ENCODE peak calls at places on chromosomes 13 and 19, in eight cellular contexts. F is naive thymus-derived CD8-positive, alpha-beta T cell; Y is cerebellum; S is HCEC 1CT; I is NCI-H510A; K is LHCN-M2; N is cardiac muscle cell; O is RWPE1. X is an unnamed sample.
A peak's percentile ranks its signal among the peaks of the same experiment; 100 is the strongest.

GRCh38 chr13:74825170-74825948 is 656.6 kb downstream of the TBC1D4 start:
- DNase-seq in Y (no peak), O (peak; percentile 29), N (peak; percentile 85), S (peak; percentile 88), I (no peak), F (no peak), K (peak; percentile 95), X (no peak)

GRCh38 chr13:42272115-42272756 is at the start of gene AKAP11:
- DNase-seq in K (peak; percentile 43), N (peak; percentile 65), S (peak; percentile 36), F (peak; percentile 29), Y (no peak), O (peak; percentile 44), I (no peak), X (peak; percentile 70)

GRCh38 chr19:10648360-10648759 is 5.8 kb upstream of the ILF3 start:
- DNase-seq in K (no peak), F (no peak), S (no peak), O (no peak), Y (no peak), I (no peak), N (no peak), X (no peak)

GRCh38 chr19:8240274-8241229 is 31.4 kb downstream of the CERS4 start:
- DNase-seq in Y (peak; percentile 65), S (peak; percentile 86), N (peak; percentile 98), I (no peak), K (peak; percentile 84), F (peak; percentile 35), O (peak; percentile 95), X (peak; percentile 93)

GRCh38 chr19:51607077-51607476 is 23.1 kb downstream of the SIGLEC5 start:
- DNase-seq in K (no peak), S (no peak), F (no peak), I (no peak), O (no peak), N (no peak), Y (no peak), X (peak; percentile 87)

GRCh38 chr19:54451997-54452396 is 3.0 kb downstream of the LENG8 start:
- DNase-seq in I (no peak), K (no peak), Y (no peak), S (no peak), N (no peak), F (no peak), O (no peak), X (no peak)

GRCh38 chr19:13055213-13056051 is 47.2 kb downstream of the LYL1 start:
- DNase-seq in N (peak; percentile 98), O (peak; percentile 69), Y (no peak), F (no peak), K (peak; percentile 64), S (peak; percentile 84), I (no peak), X (no peak)

GRCh38 chr19:51070334-51070886 is 5.5 kb upstream of the KLK13 start:
- DNase-seq in S (no peak), O (no peak), F (no peak), N (no peak), I (no peak), Y (no peak), K (no peak), X (no peak)

GRCh38 chr13:73835138-73835721 is 299.0 kb downstream of the KLF12 start:
- DNase-seq in I (no peak), K (peak; percentile 58), F (no peak), Y (peak; percentile 51), O (peak; percentile 37), N (peak; percentile 61), S (peak; percentile 32), X (no peak)

GRCh38 chr19:58033741-58034475 is at the start of gene ZSCAN1:
- DNase-seq in I (no peak), N (peak; percentile 91), K (no peak), F (peak; percentile 57), S (no peak), Y (peak; percentile 99), O (no peak), X (peak; percentile 69)

GRCh38 chr19:4343845-4344713 is 717 bp downstream of the MPND start:
- DNase-seq in F (no peak), N (no peak), Y (no peak), I (no peak), O (no peak), K (no peak), S (no peak), X (no peak)

GRCh38 chr19:11963566-11964355 is 1.1 kb upstream of the ZNF763 start:
- DNase-seq in O (peak; percentile 35), N (peak; percentile 85), I (no peak), F (peak; percentile 71), S (peak; percentile 20), K (peak; percentile 67), Y (peak; percentile 71), X (peak; percentile 78)

GRCh38 chr19:38862321-38863059 is 12.7 kb upstream of the HNRNPL start:
- DNase-seq in I (peak; percentile 82), N (peak; percentile 47), O (no peak), S (no peak), Y (no peak), F (no peak), K (peak; percentile 78), X (no peak)

GRCh38 chr19:5292453-5292842 is 48.2 kb downstream of the PTPRS start:
- DNase-seq in Y (no peak), F (peak; percentile 24), O (peak; percentile 39), N (no peak), S (no peak), I (no peak), K (no peak), X (no peak)

GRCh38 chr19:56333506-56333905 is 18.9 kb upstream of the ZSCAN5A start:
- DNase-seq in N (peak; percentile 78), I (no peak), F (peak; percentile 28), O (peak; percentile 38), S (peak; percentile 42), K (peak; percentile 45), Y (no peak), X (no peak)

GRCh38 chr13:40983725-40984669 is 35.1 kb downstream of the ELF1 start:
- DNase-seq in I (no peak), S (no peak), N (no peak), K (no peak), F (no peak), O (no peak), Y (no peak), X (no peak)

GRCh38 chr19:43575955-43576451 is 402 bp downstream of the PINLYP start:
- DNase-seq in F (no peak), K (no peak), S (no peak), Y (no peak), I (no peak), N (no peak), O (no peak), X (no peak)

GRCh38 chr19:45470147-45471081 is 2.6 kb downstream of the FOSB start:
- DNase-seq in K (no peak), Y (no peak), N (peak; percentile 61), F (peak; percentile 36), I (no peak), S (peak; percentile 7), O (peak; percentile 48), X (no peak)

GRCh38 chr13:68944272-68944671 is 1163.4 kb upstream of the ATXN8OS start:
- DNase-seq in O (no peak), N (no peak), F (no peak), I (no peak), Y (no peak), K (no peak), S (no peak), X (no peak)

GRCh38 chr19:51799311-51799997 is 4.5 kb downstream of the FPR3 start:
- DNase-seq in N (peak; percentile 100), Y (peak; percentile 4), S (peak; percentile 80), I (no peak), F (no peak), K (peak; percentile 98), O (peak; percentile 85), X (peak; percentile 35)

GRCh38 chr19:12779162-12779993 is 4.0 kb upstream of the HOOK2 start:
- DNase-seq in Y (peak; percentile 30), F (no peak), K (peak; percentile 79), I (no peak), O (no peak), S (peak; percentile 71), N (peak; percentile 96), X (no peak)

GRCh38 chr19:35986664-35987570 is 8.1 kb upstream of the SDHAF1 start:
- DNase-seq in Y (peak; percentile 76), K (peak; percentile 13), O (no peak), S (no peak), N (no peak), F (no peak), I (peak; percentile 56), X (no peak)

GRCh38 chr13:23741879-23742510 is 147.2 kb downstream of the MIPEP start:
- DNase-seq in K (peak; percentile 19), Y (no peak), F (no peak), N (no peak), S (no peak), O (peak; percentile 13), I (no peak), X (no peak)

GRCh38 chr19:38892841-38893240 is 6.6 kb downstream of the SIRT2 start:
- DNase-seq in K (no peak), N (no peak), F (no peak), O (no peak), I (no peak), S (no peak), Y (no peak), X (no peak)

GRCh38 chr19:1907563-1908363 is 2.6 kb downstream of the ADAT3 start:
- DNase-seq in N (no peak), Y (no peak), I (no peak), S (no peak), K (no peak), F (no peak), O (peak; percentile 50), X (peak; percentile 88)

GRCh38 chr19:1266116-1266817 is 2.9 kb upstream of the CIRBP start:
- DNase-seq in I (no peak), K (peak; percentile 90), F (peak; percentile 71), S (peak; percentile 87), Y (peak; percentile 93), N (peak; percentile 87), O (peak; percentile 90), X (peak; percentile 93)

GRCh38 chr19:32870154-32870573 is 597 bp upstream of the SLC7A9 start:
- DNase-seq in O (no peak), Y (no peak), N (no peak), I (no peak), K (no peak), S (no peak), F (no peak), X (no peak)

GRCh38 chr19:12944064-12944674 is 1.5 kb upstream of the RAD23A start:
- DNase-seq in K (no peak), O (no peak), S (no peak), N (no peak), F (no peak), Y (no peak), I (no peak), X (no peak)

GRCh38 chr13:98484289-98485219 is 92.4 kb downstream of the STK24 start:
- DNase-seq in O (peak; percentile 98), N (peak; percentile 87), Y (no peak), S (peak; percentile 91), I (peak; percentile 79), K (peak; percentile 94), F (no peak), X (peak; percentile 84)

GRCh38 chr19:5153601-5154128 is 184.8 kb downstream of the KDM4B start:
- DNase-seq in N (no peak), Y (no peak), F (no peak), K (no peak), I (no peak), S (no peak), O (no peak), X (no peak)

GRCh38 chr13:34338102-34338501 is 520.2 kb downstream of the RFC3 start:
- DNase-seq in S (no peak), Y (peak; percentile 17), O (no peak), N (no peak), F (no peak), K (no peak), I (no peak), X (no peak)

GRCh38 chr19:55986487-55986886 is at the start of gene NLRP5:
- DNase-seq in K (no peak), Y (no peak), N (no peak), S (no peak), F (no peak), I (no peak), O (no peak), X (no peak)

GRCh38 chr13:32142115-32142514 is 110.5 kb downstream of the FRY start:
- DNase-seq in S (no peak), I (no peak), N (no peak), Y (no peak), K (no peak), F (no peak), O (no peak), X (no peak)

GRCh38 chr19:15935167-15935702 is 906 bp upstream of the CYP4F11 start:
- DNase-seq in N (no peak), I (no peak), K (no peak), S (no peak), F (no peak), Y (no peak), O (peak; percentile 54), X (no peak)